ENCODE peak calls at places on chromosomes 16 and 17, in six cellular contexts. M is CD8-positive, alpha-beta memory T cell; U is cardiac muscle cell; C is heart right ventricle; Z is CD8-positive, alpha-beta T cell; V is hepatocyte. P is an unnamed sample.

GRCh38 chr17:9226130-9226793 is 205.0 kb downstream of the NTN1 start:
- DNase-seq in M (no peak), U (no peak), C (no peak), Z (no peak), V (no peak), P (no peak)

GRCh38 chr17:18322522-18322921 is 7.4 kb downstream of the SMCR8 start:
- DNase-seq in M (no peak), U (no peak), C (no peak), Z (no peak), V (no peak), P (no peak)

GRCh38 chr17:956905-957304 is 22.7 kb downstream of the NXN start:
- DNase-seq in M (no peak), U (peak), C (no peak), Z (no peak), V (peak), P (no peak)

GRCh38 chr17:56367381-56367780 is 214.1 kb downstream of the ANKFN1 start:
- DNase-seq in M (no peak), U (no peak), C (no peak), Z (no peak), V (no peak), P (no peak)

GRCh38 chr16:30028438-30029093 is 2.5 kb downstream of the TLCD3B start:
- DNase-seq in M (no peak), U (peak), C (no peak), Z (no peak), V (peak), P (no peak)

GRCh38 chr16:48384982-48385271 is 286 bp downstream of the SIAH1 start:
- DNase-seq in M (no peak), U (no peak), C (no peak), Z (no peak), V (no peak), P (no peak)

GRCh38 chr16:72066747-72067146 is 3.7 kb downstream of the HPR start:
- DNase-seq in M (no peak), U (peak), C (no peak), Z (no peak), V (peak), P (peak)

GRCh38 chr17:46163316-46163715 is 29.9 kb downstream of the KANSL1 start:
- DNase-seq in M (no peak), U (no peak), C (no peak), Z (no peak), V (no peak), P (no peak)

GRCh38 chr17:1931759-1932579 is 93.2 kb downstream of the RTN4RL1 start:
- DNase-seq in M (no peak), U (peak), C (peak), Z (no peak), V (peak), P (no peak)

GRCh38 chr17:77372444-77373297 is 231.9 kb downstream of the SEC14L1 start:
- DNase-seq in M (peak), U (peak), C (peak), Z (peak), V (peak), P (no peak)

GRCh38 chr17:50832267-50833227 is 2.8 kb upstream of the WFIKKN2 start:
- DNase-seq in M (no peak), U (no peak), C (no peak), Z (no peak), V (no peak), P (no peak)

GRCh38 chr17:327971-328370 is 24.6 kb downstream of the RPH3AL start:
- DNase-seq in M (no peak), U (no peak), C (no peak), Z (no peak), V (no peak), P (no peak)

GRCh38 chr16:10172848-10173655 is 9.2 kb downstream of the GRIN2A start:
- DNase-seq in M (no peak), U (no peak), C (no peak), Z (no peak), V (no peak), P (peak)

GRCh38 chr16:25063865-25064264 is 47.7 kb upstream of the LCMT1 start:
- DNase-seq in M (no peak), U (peak), C (no peak), Z (no peak), V (no peak), P (peak)

GRCh38 chr17:38554430-38555350 is 51.1 kb downstream of the SRCIN1 start:
- DNase-seq in M (no peak), U (no peak), C (no peak), Z (no peak), V (no peak), P (no peak)

GRCh38 chr17:38549285-38549684 is 56.5 kb downstream of the SRCIN1 start:
- DNase-seq in M (no peak), U (no peak), C (no peak), Z (no peak), V (no peak), P (no peak)

GRCh38 chr17:38550661-38551060 is 55.1 kb downstream of the SRCIN1 start:
- DNase-seq in M (no peak), U (no peak), C (peak), Z (no peak), V (no peak), P (peak)

GRCh38 chr17:38552343-38552742 is 53.4 kb downstream of the SRCIN1 start:
- DNase-seq in M (no peak), U (no peak), C (no peak), Z (no peak), V (no peak), P (no peak)

GRCh38 chr17:38551121-38551520 is 54.6 kb downstream of the SRCIN1 start:
- DNase-seq in M (no peak), U (no peak), C (no peak), Z (no peak), V (no peak), P (no peak)
- H3K4me3 ChIP-seq in M (no peak), U (no peak), C (no peak), Z (no peak), V (no peak), P (no peak)

DNA sequence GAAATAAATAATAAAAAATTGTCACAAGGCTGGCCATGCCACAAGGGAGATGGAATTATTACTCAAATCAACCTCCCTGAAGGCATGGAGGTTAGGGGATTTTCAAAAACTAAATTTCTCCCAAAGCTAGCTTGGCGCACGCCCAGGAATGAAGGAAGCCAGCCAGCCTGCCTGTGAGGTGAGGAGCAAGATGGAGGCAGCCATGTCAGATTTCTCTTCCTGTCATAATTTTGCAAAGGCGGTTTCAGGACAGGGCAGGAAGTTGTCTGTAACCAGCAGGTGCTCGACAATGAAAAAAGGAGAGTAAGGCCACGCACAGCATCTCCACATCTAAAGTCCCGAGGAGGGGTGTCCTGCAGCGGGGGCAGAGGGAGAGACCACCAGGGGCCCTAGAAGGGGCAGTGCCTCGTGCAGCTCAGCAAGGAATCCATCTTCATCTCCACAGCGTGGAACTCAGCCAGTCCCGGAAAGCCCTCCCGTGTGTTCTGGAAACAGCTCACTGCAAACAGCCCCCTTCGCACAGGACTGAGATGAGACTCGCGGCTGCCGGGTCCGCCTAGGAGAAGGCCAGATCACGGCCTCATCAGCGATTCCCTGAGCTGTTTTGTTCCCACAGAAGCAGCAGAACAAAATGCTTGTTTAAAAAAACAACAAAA is 47.8 kb downstream of the SLC7A5 start:
- DNase-seq in M (no peak), U (no peak), C (no peak), Z (no peak), V (no peak), P (no peak)
- H3K27ac ChIP-seq in M (no peak), U (peak), C (no peak), Z (no peak), V (peak), P (no peak)

DNA sequence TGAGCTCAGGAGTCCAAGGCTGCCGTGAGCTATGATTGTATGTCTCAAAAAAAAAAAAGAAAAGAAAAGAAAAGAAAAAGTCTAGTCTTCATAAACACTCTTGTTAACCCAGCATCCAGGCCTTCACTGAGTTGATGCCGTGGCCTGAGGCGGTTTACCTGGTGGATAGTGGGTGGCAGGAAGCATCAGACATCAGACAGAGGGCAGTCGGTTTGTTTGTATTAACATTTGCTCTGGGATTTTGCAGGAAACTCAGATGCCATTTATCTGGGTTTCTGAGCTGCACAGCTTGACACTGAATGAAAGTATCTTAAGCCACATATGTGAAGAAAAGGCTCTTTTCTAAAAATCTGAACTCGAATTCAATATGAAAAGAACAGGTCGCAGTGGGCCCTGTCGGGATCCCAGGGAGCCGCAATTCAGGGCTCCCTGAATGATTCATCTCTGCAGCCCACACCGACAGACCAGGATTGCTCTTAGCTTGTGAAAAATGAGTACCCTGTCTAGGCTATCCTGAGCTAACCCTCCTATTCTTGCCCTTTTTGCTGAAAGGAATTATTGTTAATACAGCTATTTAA is 1.1 kb upstream of the DBNDD1 start:
- DNase-seq in M (no peak), U (no peak), C (no peak), Z (no peak), V (no peak), P (no peak)
- H3K4me3 ChIP-seq in M (no peak), U (no peak), C (peak), Z (no peak), V (peak), P (no peak)

DNA sequence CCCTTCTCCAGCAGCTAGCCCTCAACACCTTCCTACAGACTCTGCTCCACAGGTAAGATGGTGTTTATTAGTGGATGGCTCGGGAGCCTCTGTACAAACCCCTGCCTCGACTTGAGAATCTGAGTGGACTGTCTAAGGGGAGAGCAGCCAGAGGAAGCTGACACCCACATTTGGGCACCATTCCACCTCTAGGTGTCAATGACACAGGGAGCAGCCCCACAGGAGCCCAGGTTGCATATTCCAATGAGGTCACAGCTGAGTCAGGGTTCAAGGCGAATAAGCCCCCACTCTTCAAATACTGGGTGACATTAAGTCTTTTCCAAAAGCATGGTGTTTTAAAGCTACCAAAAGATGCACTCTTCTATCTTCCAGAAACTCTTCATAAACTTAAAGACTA is 31.9 kb downstream of the RANBP10 start:
- DNase-seq in M (no peak), U (no peak), C (no peak), Z (no peak), V (no peak), P (no peak)
- H3K27ac ChIP-seq in M (no peak), U (no peak), C (no peak), Z (no peak), V (no peak), P (no peak)

DNA sequence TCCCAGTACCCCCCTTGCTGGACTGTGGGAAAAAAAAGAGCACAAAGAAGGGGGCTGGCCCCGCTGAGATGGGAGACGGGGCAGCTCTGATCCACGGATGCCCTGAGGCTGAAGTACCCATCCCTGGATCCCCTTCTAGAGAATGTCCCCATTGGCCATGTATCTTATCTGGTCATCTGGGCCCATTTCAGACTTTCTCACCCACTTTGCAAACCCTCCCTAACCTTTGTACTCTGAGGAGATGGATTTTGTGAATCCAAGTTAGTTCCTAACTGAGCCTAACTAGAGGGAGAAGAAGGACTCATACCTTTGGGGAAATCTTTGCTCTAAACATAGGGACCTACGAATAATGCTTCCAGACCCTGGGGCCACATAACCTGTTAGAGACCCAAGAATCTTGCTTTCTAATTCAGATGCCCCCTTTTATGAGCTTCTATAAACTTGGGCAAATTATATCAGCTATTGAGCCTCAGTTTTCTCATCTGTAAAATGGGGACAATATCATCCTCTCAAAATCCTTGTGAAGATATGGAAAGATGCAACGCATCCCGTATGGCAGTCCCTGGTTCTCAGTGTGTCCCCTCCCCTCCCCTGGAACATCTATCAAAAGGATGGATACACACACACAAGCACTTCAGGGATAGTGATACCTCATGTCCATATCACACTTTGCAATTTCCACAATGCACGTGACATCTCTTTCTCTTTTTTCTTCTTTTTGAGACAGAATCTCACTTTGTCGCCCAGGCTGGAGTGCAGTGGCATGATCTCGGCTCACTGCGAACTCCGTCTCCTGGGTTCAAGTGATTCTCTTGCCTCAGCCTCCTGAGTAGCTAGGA is 16.8 kb upstream of the FZD2 start:
- DNase-seq in M (no peak), U (no peak), C (no peak), Z (no peak), V (no peak), P (no peak)
- H3K4me3 ChIP-seq in M (no peak), U (no peak), C (no peak), Z (no peak), V (no peak), P (no peak)

GRCh38 chr16:69709456-69710084 is 16.8 kb downstream of the NQO1 start:
- DNase-seq in M (no peak), U (peak), C (no peak), Z (no peak), V (peak), P (peak)
- H3K27ac ChIP-seq in M (no peak), U (peak), C (peak), Z (no peak), V (no peak), P (no peak)

GRCh38 chr17:6325741-6326140 is 109.2 kb downstream of the AIPL1 start:
- DNase-seq in M (no peak), U (no peak), C (no peak), Z (no peak), V (no peak), P (no peak)

GRCh38 chr17:6323626-6324356 is 111.1 kb downstream of the AIPL1 start:
- DNase-seq in M (no peak), U (no peak), C (no peak), Z (no peak), V (no peak), P (no peak)

GRCh38 chr17:6327007-6327406 is 107.9 kb downstream of the AIPL1 start:
- DNase-seq in M (no peak), U (no peak), C (peak), Z (no peak), V (no peak), P (no peak)

GRCh38 chr17:6328279-6328678 is 106.6 kb downstream of the AIPL1 start:
- DNase-seq in M (no peak), U (no peak), C (no peak), Z (no peak), V (no peak), P (no peak)

DNA sequence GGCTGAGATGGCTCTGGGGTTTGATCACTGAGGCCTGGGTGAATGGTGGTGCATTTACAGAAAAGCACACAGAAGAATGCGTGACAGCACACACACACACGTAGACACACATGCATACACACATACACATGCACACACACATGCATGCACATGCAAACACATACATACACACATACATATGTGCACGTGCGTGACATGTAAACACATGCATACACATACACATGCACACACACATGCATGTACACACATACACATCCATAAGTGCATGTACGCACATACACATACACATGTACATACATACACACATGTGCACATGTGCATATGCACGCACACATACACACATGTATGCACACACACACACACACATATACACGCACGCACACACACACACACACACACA is 108.4 kb downstream of the AIPL1 start:
- DNase-seq in M (no peak), U (no peak), C (no peak), Z (no peak), V (no peak), P (no peak)
- H3K4me3 ChIP-seq in M (no peak), U (no peak), C (no peak), Z (no peak), V (no peak), P (no peak)

GRCh38 chr17:73066148-73066884 is 26.2 kb downstream of the SLC39A11 start:
- DNase-seq in M (no peak), U (no peak), C (no peak), Z (no peak), V (no peak), P (no peak)

GRCh38 chr17:73067075-73067474 is 25.4 kb downstream of the SLC39A11 start:
- DNase-seq in M (no peak), U (no peak), C (no peak), Z (no peak), V (no peak), P (no peak)

GRCh38 chr17:73069846-73070245 is 22.6 kb downstream of the SLC39A11 start:
- DNase-seq in M (no peak), U (no peak), C (no peak), Z (no peak), V (no peak), P (no peak)

GRCh38 chr17:73069164-73069774 is 23.2 kb downstream of the SLC39A11 start:
- DNase-seq in M (no peak), U (no peak), C (no peak), Z (no peak), V (no peak), P (no peak)

DNA sequence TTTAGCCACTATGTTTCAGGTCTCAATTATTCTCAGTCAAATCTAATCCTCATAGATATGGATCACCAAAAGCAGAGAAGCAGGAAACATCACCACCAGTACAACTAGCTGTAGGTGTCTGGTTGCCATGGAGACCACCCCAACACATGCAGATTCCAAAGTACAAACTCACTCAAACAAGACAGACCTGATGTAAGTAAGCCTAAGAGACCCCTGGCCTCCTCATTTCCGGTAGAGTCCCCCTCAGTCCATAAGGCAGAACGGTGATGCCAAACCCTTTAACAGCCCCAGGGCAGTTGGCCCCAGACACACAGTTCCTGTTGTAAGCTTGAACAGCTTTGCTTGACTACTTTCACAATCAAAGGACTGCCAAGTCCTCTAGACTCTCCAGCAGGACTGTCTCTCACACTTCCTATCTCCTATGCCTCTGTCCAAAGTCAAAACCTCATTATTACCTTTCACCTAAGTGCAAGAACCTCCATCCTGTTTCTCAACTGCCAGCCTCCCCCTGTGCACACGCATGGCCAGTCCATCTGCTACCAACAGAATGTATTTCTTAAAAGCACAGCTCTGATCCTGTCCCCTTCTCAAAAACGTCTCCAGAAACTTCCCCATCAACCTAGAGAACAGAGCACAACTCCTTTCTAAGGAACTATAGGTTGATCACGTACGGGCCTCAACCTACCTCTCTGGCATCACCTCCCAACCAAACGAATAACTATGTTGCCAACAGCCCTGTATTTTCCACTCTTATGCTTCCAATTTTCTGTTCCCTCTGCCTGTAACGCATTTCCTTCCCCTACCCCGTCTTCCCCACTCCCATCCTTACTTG is 23.9 kb downstream of the SLC39A11 start:
- DNase-seq in M (no peak), U (no peak), C (no peak), Z (no peak), V (peak), P (peak)
- H3K27ac ChIP-seq in M (no peak), U (no peak), C (peak), Z (no peak), V (peak), P (peak)

DNA sequence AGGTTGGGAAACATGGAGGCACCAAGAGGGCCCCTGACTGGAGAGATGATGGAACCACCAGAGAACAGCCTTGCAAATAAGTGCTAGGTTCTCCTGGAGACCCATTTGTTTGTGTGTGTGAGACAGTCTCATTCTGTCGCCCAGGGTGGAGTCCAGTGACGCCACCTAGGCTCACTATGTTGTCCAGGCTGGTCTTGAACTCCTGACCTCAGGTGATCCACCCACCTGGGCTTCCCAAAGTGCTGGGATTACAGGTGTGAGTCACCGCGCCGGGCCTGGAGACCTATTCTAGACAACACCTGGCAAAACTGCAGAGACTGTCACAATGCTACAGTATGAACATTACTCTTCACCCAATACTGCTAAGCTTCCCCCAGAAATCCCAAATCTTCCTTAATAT is 1.5 kb downstream of the NPLOC4 start:
- DNase-seq in M (no peak), U (no peak), C (no peak), Z (no peak), V (no peak), P (no peak)
- H3K4me3 ChIP-seq in M (no peak), U (no peak), C (peak), Z (no peak), V (peak), P (peak)